ENCODE peak calls at places on chromosomes 12 and 14, in seven cellular contexts. U is K562, P is HepG2, W is HCT116, I is GM12878, H is H1, Z is SK-N-SH. K is an unnamed sample.

GRCh38 chr12:105554856-105555255 is 224.4 kb downstream of the C12orf75 start:
- DNase-seq in U (no peak), P (no peak), W (no peak), I (no peak), H (no peak), Z (no peak), K (no peak)

GRCh38 chr14:66046035-66046434 is 440.1 kb upstream of the CCDC196 start:
- DNase-seq in U (no peak), P (no peak), W (no peak), I (no peak), H (no peak), Z (no peak), K (no peak)

GRCh38 chr14:21455592-21455911 is 371 bp downstream of the CHD8 start:
- DNase-seq in U (no peak), P (no peak), W (no peak), I (no peak), H (no peak), Z (no peak), K (no peak)

GRCh38 chr12:75545636-75546035 is 34.2 kb upstream of the KRR1 start:
- DNase-seq in U (no peak), P (no peak), W (no peak), I (no peak), H (no peak), Z (no peak), K (no peak)

GRCh38 chr12:132560831-132561783 is 49.3 kb downstream of the LRCOL1 start:
- DNase-seq in U (peak), P (peak), W (peak), I (peak), H (peak), Z (peak), K (peak)

GRCh38 chr14:20482382-20482781 is 13.2 kb downstream of the PNP start:
- DNase-seq in U (peak), P (no peak), W (no peak), I (no peak), H (no peak), Z (no peak), K (no peak)

GRCh38 chr12:79737875-79738718 is 47.3 kb upstream of the PAWR start:
- DNase-seq in U (peak), P (peak), W (peak), I (peak), H (no peak), Z (peak), K (peak)

GRCh38 chr12:32399045-32399372 is 349 bp upstream of the FGD4 start:
- DNase-seq in U (peak), P (no peak), W (no peak), I (no peak), H (no peak), Z (no peak), K (no peak)

GRCh38 chr12:130838284-130838950 is 633 bp downstream of the STX2 start:
- DNase-seq in U (peak), P (peak), W (no peak), I (no peak), H (no peak), Z (no peak), K (peak)

GRCh38 chr14:66383271-66383670 is 102.9 kb upstream of the CCDC196 start:
- DNase-seq in U (no peak), P (no peak), W (no peak), I (no peak), H (no peak), Z (no peak), K (no peak)

GRCh38 chr12:109529618-109530300 is 43.5 kb downstream of the MMAB start:
- DNase-seq in U (no peak), P (no peak), W (no peak), I (no peak), H (no peak), Z (no peak), K (no peak)

GRCh38 chr12:86134571-86134970 is 121.6 kb downstream of the MGAT4C start:
- DNase-seq in U (no peak), P (no peak), W (no peak), I (no peak), H (no peak), Z (no peak), K (no peak)

GRCh38 chr14:93824076-93824475 is 35.8 kb upstream of the PRIMA1 start:
- DNase-seq in U (no peak), P (no peak), W (no peak), I (no peak), H (no peak), Z (no peak), K (no peak)

GRCh38 chr14:40229676-40230075 is 797.4 kb upstream of the FBXO33 start:
- DNase-seq in U (no peak), P (no peak), W (no peak), I (no peak), H (no peak), Z (no peak), K (no peak)

GRCh38 chr14:85444685-85445084 is 85.3 kb upstream of the FLRT2 start:
- DNase-seq in U (no peak), P (no peak), W (no peak), I (no peak), H (no peak), Z (peak), K (no peak)

GRCh38 chr14:35366048-35366428 is 38.5 kb downstream of the NFKBIA start:
- DNase-seq in U (peak), P (no peak), W (no peak), I (no peak), H (no peak), Z (no peak), K (no peak)

GRCh38 chr14:93974299-93974698 is 2.1 kb downstream of the ASB2 start:
- DNase-seq in U (no peak), P (no peak), W (no peak), I (no peak), H (no peak), Z (no peak), K (no peak)

GRCh38 chr12:26125451-26126339 is 858 bp upstream of the BHLHE41 start:
- DNase-seq in U (no peak), P (peak), W (peak), I (no peak), H (no peak), Z (peak), K (peak)

GRCh38 chr14:72786377-72787350 is 107.2 kb downstream of the DPF3 start:
- DNase-seq in U (no peak), P (no peak), W (no peak), I (no peak), H (no peak), Z (no peak), K (no peak)

GRCh38 chr14:75634848-75635247 is 25.8 kb downstream of the ERG28 start:
- DNase-seq in U (no peak), P (no peak), W (peak), I (no peak), H (no peak), Z (no peak), K (peak)

GRCh38 chr14:75631453-75631831 is 29.2 kb downstream of the ERG28 start:
- DNase-seq in U (no peak), P (no peak), W (no peak), I (no peak), H (no peak), Z (no peak), K (no peak)

GRCh38 chr14:75640876-75641275 is 19.8 kb downstream of the ERG28 start:
- DNase-seq in U (no peak), P (no peak), W (no peak), I (no peak), H (no peak), Z (no peak), K (peak)

GRCh38 chr14:75630695-75631452 is 29.8 kb downstream of the ERG28 start:
- DNase-seq in U (no peak), P (no peak), W (no peak), I (no peak), H (peak), Z (no peak), K (no peak)

DNA sequence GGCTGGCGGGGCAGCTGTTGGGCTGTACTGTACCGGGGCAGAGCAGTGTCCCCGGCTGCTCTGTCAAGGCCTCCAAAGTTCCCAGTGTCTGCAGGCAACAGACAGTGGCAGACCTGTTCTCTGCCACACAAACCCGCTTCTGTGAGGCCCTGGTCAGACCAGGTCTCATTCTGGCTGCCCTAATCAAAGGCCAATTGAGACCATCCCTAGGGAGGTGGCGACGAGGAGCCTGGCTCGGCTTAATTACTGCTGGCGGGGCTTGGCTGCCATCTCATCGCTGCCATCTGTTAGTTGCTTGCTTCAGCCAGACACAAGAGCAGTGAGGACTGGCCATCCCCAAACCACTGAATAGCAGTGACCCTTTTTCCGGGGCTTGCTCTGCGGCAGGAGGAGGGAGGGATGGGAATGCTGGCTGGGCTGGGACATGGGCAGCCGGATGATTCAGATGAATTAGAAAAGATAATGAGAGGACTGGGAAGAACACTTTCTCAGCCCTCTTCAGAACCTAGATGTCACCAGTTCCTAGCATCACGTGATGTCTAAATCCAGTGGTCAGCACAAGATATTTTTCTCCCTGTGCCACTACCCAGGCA is 24.5 kb downstream of the ERG28 start:
- DNase-seq in U (no peak), P (no peak), W (no peak), I (no peak), H (no peak), Z (peak), K (no peak)
- TF ChIP-seq JUND in U (no peak), P (no peak), W (no peak), I (no peak), H (no peak), Z (no peak), K (no peak)

GRCh38 chr12:64173456-64173855 is 48.6 kb downstream of the KICS2 start:
- DNase-seq in U (peak), P (no peak), W (no peak), I (no peak), H (no peak), Z (no peak), K (no peak)

GRCh38 chr12:64172143-64172970 is 49.7 kb downstream of the KICS2 start:
- DNase-seq in U (no peak), P (no peak), W (no peak), I (no peak), H (no peak), Z (no peak), K (no peak)

GRCh38 chr12:64178122-64178521 is 44.0 kb downstream of the KICS2 start:
- DNase-seq in U (no peak), P (no peak), W (no peak), I (no peak), H (no peak), Z (no peak), K (no peak)

GRCh38 chr12:64177001-64177400 is 45.1 kb downstream of the KICS2 start:
- DNase-seq in U (no peak), P (no peak), W (no peak), I (no peak), H (no peak), Z (no peak), K (no peak)

GRCh38 chr12:64175254-64175945 is 46.7 kb downstream of the KICS2 start:
- DNase-seq in U (no peak), P (no peak), W (no peak), I (no peak), H (no peak), Z (no peak), K (no peak)
- TF ChIP-seq JUND in U (no peak), P (no peak), W (no peak), I (no peak), H (no peak), Z (no peak), K (no peak)

GRCh38 chr14:60003991-60004390 is 84.0 kb downstream of the LRRC9 start:
- DNase-seq in U (no peak), P (peak), W (no peak), I (no peak), H (no peak), Z (no peak), K (no peak)
- TF ChIP-seq JUND in U (no peak), P (no peak), W (no peak), I (no peak), H (no peak), Z (no peak), K (no peak)

GRCh38 chr12:27865421-27865820 is 85.4 kb upstream of the MANSC4 start:
- DNase-seq in U (no peak), P (no peak), W (no peak), I (no peak), H (no peak), Z (no peak), K (no peak)

GRCh38 chr12:27868165-27868564 is 88.1 kb upstream of the MANSC4 start:
- DNase-seq in U (no peak), P (no peak), W (no peak), I (no peak), H (no peak), Z (no peak), K (no peak)

GRCh38 chr12:27869567-27869966 is 89.5 kb upstream of the MANSC4 start:
- DNase-seq in U (peak), P (no peak), W (no peak), I (no peak), H (no peak), Z (no peak), K (no peak)

GRCh38 chr12:27864521-27864920 is 84.5 kb upstream of the MANSC4 start:
- DNase-seq in U (no peak), P (no peak), W (no peak), I (no peak), H (no peak), Z (no peak), K (no peak)

GRCh38 chr12:27866382-27867101 is 86.5 kb upstream of the MANSC4 start:
- DNase-seq in U (no peak), P (no peak), W (no peak), I (no peak), H (no peak), Z (peak), K (no peak)
- TF ChIP-seq JUND in U (no peak), P (no peak), W (no peak), I (no peak), H (no peak), Z (no peak), K (no peak)

DNA sequence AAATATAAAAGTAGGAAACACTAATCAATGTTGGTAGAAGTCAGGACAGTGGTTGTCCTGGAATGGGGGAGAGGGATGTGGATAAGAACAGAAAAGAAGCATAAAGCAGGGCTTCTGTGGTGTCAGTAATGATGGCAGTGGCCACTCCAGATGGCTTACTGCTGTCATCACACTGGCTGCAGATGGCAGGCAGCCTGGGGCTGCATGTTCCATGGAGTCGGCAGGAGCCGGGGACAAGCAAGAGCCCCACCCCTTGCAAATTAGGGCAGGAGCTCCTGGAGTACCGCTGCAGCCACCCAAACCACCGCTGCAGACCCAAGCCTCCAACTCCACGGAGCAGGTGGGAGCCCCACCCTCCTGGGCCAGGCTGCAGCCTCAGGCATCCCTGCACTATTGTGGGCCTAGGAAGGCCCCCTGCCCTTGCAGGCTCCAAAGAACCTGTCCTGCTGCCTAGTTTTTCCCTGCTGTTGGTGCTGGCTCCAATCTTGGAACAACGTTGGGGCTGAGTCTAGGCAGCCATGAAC is 28.8 kb upstream of the SLC5A8 start:
- DNase-seq in U (no peak), P (no peak), W (no peak), I (no peak), H (no peak), Z (no peak), K (no peak)
- TF ChIP-seq JUND in U (no peak), P (no peak), W (no peak), I (no peak), H (no peak), Z (no peak), K (no peak)

DNA sequence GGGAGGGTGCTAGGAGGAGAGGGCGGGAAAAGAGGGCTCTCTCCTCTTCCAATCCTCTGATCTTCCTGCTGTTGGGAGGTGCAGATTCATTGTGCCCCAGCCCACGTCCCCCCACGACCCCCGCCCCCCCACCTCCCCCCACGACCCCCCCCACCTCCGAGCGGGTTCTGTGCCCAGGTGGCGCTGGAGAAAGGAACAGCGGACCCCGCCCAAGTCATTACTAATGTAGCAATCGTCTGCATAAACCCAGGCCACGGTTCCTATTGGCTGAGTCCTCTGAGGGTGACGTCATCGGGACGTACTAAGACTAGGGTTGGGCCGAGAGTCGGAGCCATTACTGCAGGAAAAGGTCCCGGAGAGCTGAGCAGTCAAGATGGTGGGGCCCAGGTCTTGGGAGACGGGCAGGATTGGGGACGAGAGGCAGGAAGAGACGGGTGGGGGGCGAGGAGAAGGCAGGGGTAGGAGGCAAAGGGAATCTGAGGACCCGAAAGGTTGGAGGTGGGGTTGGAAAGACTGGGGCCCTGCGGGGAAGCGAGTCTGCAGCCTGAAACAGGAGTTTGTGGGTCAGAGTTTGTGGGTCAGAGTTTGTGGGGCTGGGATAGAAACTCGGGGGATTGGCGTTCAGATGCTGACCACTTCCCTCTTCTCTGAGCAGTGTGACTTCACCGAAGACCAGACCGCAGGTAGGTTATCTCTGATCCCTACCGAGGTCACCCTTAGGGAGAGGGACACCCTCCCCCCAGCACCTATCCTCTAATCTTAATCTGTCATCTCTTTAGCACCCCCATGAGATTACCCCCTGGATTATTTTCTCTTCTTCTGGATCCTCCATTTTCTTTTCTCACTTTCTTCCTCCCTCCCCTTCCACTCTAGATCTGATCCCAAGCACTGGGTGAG is at the start of gene MYL6:
- DNase-seq in U (peak), P (peak), W (peak), I (peak), H (peak), Z (peak), K (peak)
- TF ChIP-seq JUND in U (peak), P (peak), W (no peak), I (peak), H (peak), Z (peak), K (no peak)

GRCh38 chr14:22597265-22597664 is 835 bp upstream of the ABHD4 start:
- DNase-seq in U (peak), P (no peak), W (no peak), I (no peak), H (no peak), Z (no peak), K (no peak)
- TF ChIP-seq JUND in U (no peak), P (no peak), W (no peak), I (no peak), H (no peak), Z (no peak), K (no peak)

GRCh38 chr12:25110260-25110659 is 84.7 kb downstream of the DNAI7 start:
- DNase-seq in U (no peak), P (no peak), W (no peak), I (no peak), H (no peak), Z (no peak), K (no peak)
- TF ChIP-seq JUND in U (no peak), P (no peak), W (no peak), I (no peak), H (no peak), Z (no peak), K (no peak)

GRCh38 chr12:57868870-57869609 is 22.5 kb upstream of the CTDSP2 start:
- DNase-seq in U (no peak), P (no peak), W (no peak), I (no peak), H (no peak), Z (peak), K (no peak)

GRCh38 chr12:57874166-57875108 is 27.9 kb upstream of the CTDSP2 start:
- DNase-seq in U (no peak), P (no peak), W (no peak), I (no peak), H (no peak), Z (no peak), K (no peak)

GRCh38 chr12:57869919-57870318 is 23.4 kb upstream of the CTDSP2 start:
- DNase-seq in U (no peak), P (no peak), W (no peak), I (no peak), H (no peak), Z (no peak), K (no peak)

GRCh38 chr12:57875753-57876547 is 29.4 kb upstream of the CTDSP2 start:
- DNase-seq in U (no peak), P (no peak), W (no peak), I (no peak), H (no peak), Z (no peak), K (no peak)

GRCh38 chr12:57872362-57872761 is 25.8 kb upstream of the CTDSP2 start:
- DNase-seq in U (no peak), P (no peak), W (no peak), I (no peak), H (no peak), Z (no peak), K (no peak)
- TF ChIP-seq JUND in U (no peak), P (no peak), W (no peak), I (no peak), H (no peak), Z (no peak), K (no peak)

DNA sequence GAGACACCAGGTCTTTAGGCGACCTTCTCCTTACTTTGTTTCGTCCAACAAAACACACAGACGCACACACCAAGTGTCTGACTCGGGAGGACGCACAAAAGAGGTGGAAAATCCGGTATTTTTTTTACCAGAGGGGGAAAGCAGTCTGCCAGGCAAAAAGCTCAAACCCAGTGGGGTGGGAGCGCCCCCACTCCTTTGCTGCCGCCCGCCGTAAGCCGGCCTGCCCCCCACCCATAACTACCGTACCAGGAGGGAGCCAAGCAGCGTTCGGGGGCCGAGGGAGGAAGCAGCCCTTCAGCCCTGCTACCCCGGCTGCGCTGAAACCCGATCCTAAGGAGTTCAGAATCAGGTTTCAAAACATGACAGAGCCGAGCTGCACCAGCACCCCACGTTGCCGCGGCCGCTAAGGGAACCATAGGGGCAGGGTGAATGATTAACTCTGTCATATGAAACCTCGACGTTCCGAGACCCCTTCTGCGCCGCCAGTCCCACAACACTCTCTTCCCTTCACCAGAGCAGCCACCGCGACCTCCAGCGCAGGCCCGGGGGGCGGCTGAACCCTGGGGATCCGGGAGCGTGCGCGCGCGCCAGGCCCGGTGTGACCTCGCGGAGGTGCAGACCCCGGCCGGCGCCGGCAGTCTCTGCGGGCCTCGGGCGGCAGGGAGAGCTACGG is 1.9 kb downstream of the SIX4 start:
- DNase-seq in U (peak), P (peak), W (no peak), I (no peak), H (no peak), Z (peak), K (peak)
- TF ChIP-seq JUND in U (no peak), P (no peak), W (no peak), I (no peak), H (no peak), Z (no peak), K (no peak)